ENCODE peak calls at places on chromosomes 2 and 18, in seven cellular contexts. Z is GM06990, E is HCT116, P is fibroblast of the aortic adventitia, B is kidney, N is GM23248, J is cardiac fibroblast. Y is an unnamed sample.

GRCh38 chr2:15223887-15224286 is 337.2 kb downstream of the NBAS start:
- DNase-seq in Z (no peak), E (no peak), P (peak), B (no peak), N (peak), J (peak), Y (peak)

GRCh38 chr2:116489292-116489691 is 1325.2 kb upstream of the DDX18 start:
- DNase-seq in Z (no peak), E (no peak), P (no peak), B (no peak), N (no peak), J (no peak), Y (no peak)

GRCh38 chr2:30139131-30139870 is 7.5 kb upstream of the YPEL5 start:
- DNase-seq in Z (no peak), E (no peak), P (no peak), B (no peak), N (no peak), J (no peak), Y (no peak)

GRCh38 chr2:101817488-101817887 is 120.0 kb downstream of the MAP4K4 start:
- DNase-seq in Z (no peak), E (no peak), P (no peak), B (no peak), N (no peak), J (no peak), Y (no peak)

GRCh38 chr2:8536686-8537571 is 144.9 kb upstream of the ID2 start:
- DNase-seq in Z (no peak), E (no peak), P (peak), B (no peak), N (peak), J (no peak), Y (no peak)

GRCh38 chr18:23816740-23817139 is 127.5 kb downstream of the LAMA3 start:
- DNase-seq in Z (no peak), E (no peak), P (no peak), B (no peak), N (no peak), J (no peak), Y (no peak)

GRCh38 chr2:222440670-222441422 is 16.5 kb downstream of the SGPP2 start:
- DNase-seq in Z (no peak), E (no peak), P (peak), B (no peak), N (peak), J (peak), Y (no peak)

GRCh38 chr2:207408086-207408794 is 121.5 kb upstream of the CREB1 start:
- DNase-seq in Z (peak), E (no peak), P (peak), B (no peak), N (peak), J (peak), Y (no peak)

GRCh38 chr2:134225841-134226240 is 28.0 kb upstream of the MGAT5 start:
- DNase-seq in Z (no peak), E (no peak), P (no peak), B (no peak), N (no peak), J (no peak), Y (no peak)

GRCh38 chr2:210718503-210718902 is 162.1 kb downstream of the CPS1 start:
- DNase-seq in Z (no peak), E (no peak), P (no peak), B (no peak), N (no peak), J (no peak), Y (no peak)

GRCh38 chr18:22822024-22822423 is 111.1 kb upstream of the RBBP8 start:
- DNase-seq in Z (no peak), E (peak), P (peak), B (no peak), N (peak), J (peak), Y (peak)

GRCh38 chr18:25433590-25433989 is 81.6 kb upstream of the ZNF521 start:
- DNase-seq in Z (no peak), E (no peak), P (no peak), B (no peak), N (no peak), J (no peak), Y (no peak)

GRCh38 chr18:75244336-75244735 is 33.7 kb downstream of the TSHZ1 start:
- DNase-seq in Z (no peak), E (no peak), P (no peak), B (peak), N (no peak), J (no peak), Y (no peak)

GRCh38 chr2:217068677-217069250 is 208.9 kb upstream of the TNP1 start:
- DNase-seq in Z (no peak), E (no peak), P (no peak), B (no peak), N (no peak), J (no peak), Y (no peak)

GRCh38 chr2:146317959-146318358 is 1526.9 kb upstream of the ACVR2A start:
- DNase-seq in Z (no peak), E (no peak), P (peak), B (no peak), N (peak), J (peak), Y (no peak)

GRCh38 chr2:73906847-73907505 is 14.2 kb downstream of the ACTG2 start:
- DNase-seq in Z (no peak), E (no peak), P (no peak), B (no peak), N (no peak), J (no peak), Y (no peak)

GRCh38 chr2:127411609-127412370 is 6.4 kb upstream of the PROC start:
- DNase-seq in Z (no peak), E (no peak), P (no peak), B (no peak), N (no peak), J (peak), Y (no peak)

GRCh38 chr2:46747297-46747818 is 168.2 kb downstream of the MCFD2 start:
- DNase-seq in Z (no peak), E (no peak), P (no peak), B (no peak), N (no peak), J (peak), Y (no peak)

GRCh38 chr2:33552758-33553461 is 46.2 kb downstream of the FAM98A start:
- DNase-seq in Z (no peak), E (no peak), P (no peak), B (no peak), N (peak), J (peak), Y (peak)

GRCh38 chr2:239363946-239364637 is 36.7 kb downstream of the HDAC4 start:
- DNase-seq in Z (no peak), E (no peak), P (no peak), B (no peak), N (no peak), J (no peak), Y (no peak)

GRCh38 chr2:231047270-231047921 is 9.3 kb upstream of the PSMD1 start:
- DNase-seq in Z (no peak), E (no peak), P (no peak), B (no peak), N (no peak), J (no peak), Y (no peak)

GRCh38 chr2:26500406-26500805 is 22.5 kb upstream of the OTOF start:
- DNase-seq in Z (no peak), E (no peak), P (no peak), B (peak), N (no peak), J (no peak), Y (no peak)

GRCh38 chr18:68267583-68267982 is 447.3 kb downstream of the TMX3 start:
- DNase-seq in Z (no peak), E (no peak), P (peak), B (no peak), N (peak), J (peak), Y (no peak)

GRCh38 chr2:48080534-48081316 is 174.4 kb upstream of the FBXO11 start:
- DNase-seq in Z (no peak), E (no peak), P (no peak), B (no peak), N (no peak), J (no peak), Y (no peak)

GRCh38 chr2:182509-183122 is 81.2 kb downstream of the SH3YL1 start:
- DNase-seq in Z (no peak), E (peak), P (no peak), B (no peak), N (no peak), J (peak), Y (no peak)

GRCh38 chr2:73291461-73292315 is 1.7 kb downstream of the EGR4 start:
- DNase-seq in Z (no peak), E (no peak), P (no peak), B (peak), N (no peak), J (peak), Y (no peak)

GRCh38 chr2:207423886-207424285 is 105.9 kb upstream of the CREB1 start:
- DNase-seq in Z (peak), E (no peak), P (peak), B (no peak), N (peak), J (peak), Y (peak)

GRCh38 chr2:37881397-37881796 is 43.7 kb upstream of the RMDN2 start:
- DNase-seq in Z (no peak), E (no peak), P (no peak), B (no peak), N (no peak), J (no peak), Y (no peak)

GRCh38 chr2:130749641-130750040 is 5.7 kb upstream of the AMER3 start:
- DNase-seq in Z (no peak), E (no peak), P (no peak), B (peak), N (no peak), J (no peak), Y (no peak)

GRCh38 chr2:172244419-172245130 is 141.9 kb upstream of the DLX2 start:
- DNase-seq in Z (no peak), E (no peak), P (no peak), B (no peak), N (no peak), J (peak), Y (no peak)

GRCh38 chr2:106161938-106162814 is 31.9 kb downstream of the UXS1 start:
- DNase-seq in Z (no peak), E (peak), P (peak), B (peak), N (no peak), J (peak), Y (peak)

GRCh38 chr2:166302036-166302435 is 73.7 kb downstream of the SCN9A start:
- DNase-seq in Z (no peak), E (no peak), P (no peak), B (no peak), N (no peak), J (no peak), Y (no peak)

GRCh38 chr2:177334940-177335543 is 57.5 kb upstream of the AGPS start:
- DNase-seq in Z (peak), E (peak), P (peak), B (no peak), N (peak), J (peak), Y (no peak)

GRCh38 chr2:242063364-242064249 is 194.1 kb downstream of the RTP5 start:
- DNase-seq in Z (no peak), E (no peak), P (no peak), B (no peak), N (no peak), J (no peak), Y (no peak)

GRCh38 chr18:1906421-1906820 is 664.9 kb downstream of the METTL4 start:
- DNase-seq in Z (no peak), E (no peak), P (no peak), B (no peak), N (no peak), J (no peak), Y (no peak)

GRCh38 chr2:168460561-168460960 is 4.5 kb downstream of the CERS6 start:
- DNase-seq in Z (no peak), E (no peak), P (no peak), B (no peak), N (no peak), J (no peak), Y (no peak)

GRCh38 chr18:55419939-55420664 is 167.9 kb downstream of the TCF4 start:
- DNase-seq in Z (no peak), E (no peak), P (peak), B (no peak), N (peak), J (peak), Y (no peak)
- H3K4me3 ChIP-seq in Z (peak), E (no peak), P (peak), B (no peak), N (peak), J (peak), Y (no peak)

DNA sequence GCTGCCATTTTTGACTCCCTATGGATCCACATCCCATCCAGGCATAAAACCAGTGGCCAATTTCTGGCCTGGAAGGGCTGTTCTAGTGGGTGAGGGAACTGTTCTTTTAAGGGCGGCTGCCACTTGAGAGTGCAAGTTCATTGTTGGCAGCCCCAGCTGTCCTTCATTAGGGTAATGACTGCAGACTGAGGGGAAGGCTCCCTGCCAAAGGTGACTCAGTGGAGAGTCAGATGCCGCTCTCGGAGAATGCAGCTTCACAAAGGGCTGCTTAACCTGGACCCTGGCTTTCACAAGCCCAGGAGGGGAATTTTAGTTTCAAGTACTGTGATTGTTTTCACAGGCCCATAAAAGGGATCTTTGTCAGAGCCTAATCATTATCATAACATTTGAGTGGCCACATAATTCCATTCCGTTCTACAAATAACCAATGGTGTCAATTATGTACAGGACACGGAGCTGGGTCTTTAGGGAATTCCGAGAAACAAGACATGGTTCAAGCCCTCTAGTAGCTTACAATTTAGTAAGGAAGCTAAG is 235.7 kb downstream of the CDCA7 start:
- DNase-seq in Z (no peak), E (peak), P (peak), B (peak), N (peak), J (peak), Y (peak)
- H3K4me3 ChIP-seq in Z (no peak), E (peak), P (no peak), B (peak), N (no peak), J (no peak), Y (no peak)

DNA sequence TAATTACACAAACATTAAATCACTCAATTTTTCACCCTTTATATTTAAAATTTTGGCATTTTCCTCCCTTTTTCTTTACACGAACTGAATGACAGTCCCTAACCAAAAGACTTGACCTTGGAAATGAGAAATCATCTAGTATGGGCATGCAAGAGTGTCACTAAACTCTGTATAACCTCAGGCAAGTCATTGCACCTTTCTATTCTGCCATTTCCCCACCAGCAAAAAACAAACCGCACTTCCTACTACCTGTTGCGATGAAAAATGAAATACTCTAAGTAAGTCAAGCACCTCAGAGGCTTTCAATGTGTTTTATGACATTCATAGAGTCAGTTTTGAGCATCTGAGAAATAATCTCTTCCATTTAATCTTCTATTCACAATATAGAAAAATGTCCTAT is 44.1 kb downstream of the ANKRD44 start:
- DNase-seq in Z (no peak), E (no peak), P (no peak), B (no peak), N (no peak), J (no peak), Y (no peak)
- H3K4me3 ChIP-seq in Z (no peak), E (no peak), P (no peak), B (no peak), N (no peak), J (no peak), Y (no peak)

GRCh38 chr2:232316382-232317190 is 62.0 kb upstream of the ALPP start:
- DNase-seq in Z (no peak), E (no peak), P (no peak), B (no peak), N (no peak), J (no peak), Y (no peak)
- H3K4me3 ChIP-seq in Z (no peak), E (no peak), P (no peak), B (no peak), N (no peak), J (no peak), Y (no peak)

GRCh38 chr2:176118606-176119370 is 2.2 kb downstream of the HOXD10 start:
- DNase-seq in Z (no peak), E (peak), P (no peak), B (peak), N (peak), J (peak), Y (no peak)
- H3K4me3 ChIP-seq in Z (no peak), E (peak), P (no peak), B (peak), N (no peak), J (no peak), Y (peak)

GRCh38 chr2:237374284-237375060 is 39.5 kb downstream of the COL6A3 start:
- DNase-seq in Z (no peak), E (no peak), P (no peak), B (no peak), N (no peak), J (no peak), Y (no peak)
- H3K4me3 ChIP-seq in Z (no peak), E (no peak), P (no peak), B (no peak), N (no peak), J (no peak), Y (no peak)

DNA sequence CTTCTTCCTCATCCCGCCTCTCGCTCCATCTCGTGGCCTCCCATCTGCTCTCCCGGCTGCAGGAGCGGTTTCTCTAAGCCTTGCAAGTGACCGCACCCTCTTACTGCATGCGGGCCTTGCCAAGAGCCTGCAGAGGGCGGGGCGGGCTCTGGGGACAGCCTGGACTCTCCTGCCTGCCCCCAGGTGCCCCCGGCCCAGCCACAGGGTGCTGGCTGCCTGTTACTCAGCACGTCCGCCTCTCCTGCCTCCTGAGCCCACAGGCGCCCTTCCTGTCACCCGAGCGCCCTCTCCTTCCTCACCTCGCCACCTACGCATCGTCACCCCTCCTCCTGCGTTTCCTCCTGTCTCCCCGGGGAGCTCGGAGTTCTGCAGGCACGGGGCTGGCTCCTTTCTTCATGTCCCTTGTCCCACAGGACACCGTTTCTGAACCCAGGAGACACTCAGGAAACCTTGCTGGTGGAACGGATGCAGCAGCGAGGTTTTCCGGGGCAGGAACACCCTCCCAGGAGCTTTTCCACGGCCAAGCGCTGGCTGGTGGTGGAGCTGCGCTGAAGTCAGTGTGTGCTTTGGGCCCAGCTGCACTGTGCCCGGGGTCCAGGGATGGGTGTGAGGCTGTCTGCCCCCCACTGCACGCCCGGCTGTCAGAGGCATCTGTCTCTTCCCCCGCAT is 28.5 kb downstream of the HPCAL1 start:
- DNase-seq in Z (peak), E (peak), P (peak), B (peak), N (peak), J (peak), Y (no peak)
- H3K4me3 ChIP-seq in Z (peak), E (peak), P (no peak), B (no peak), N (peak), J (no peak), Y (no peak)

GRCh38 chr2:128607981-128608506 is 289.4 kb upstream of the HS6ST1 start:
- DNase-seq in Z (no peak), E (no peak), P (no peak), B (peak), N (peak), J (no peak), Y (no peak)
- H3K4me3 ChIP-seq in Z (no peak), E (no peak), P (no peak), B (no peak), N (peak), J (no peak), Y (no peak)

Y was measured in epithelial cell of proximal tubule.